ENCODE peak calls at places on chromosomes 11 and 22, in four cellular contexts. One of them, this sample, is unnamed.

GRCh38 chr11:44621140-44621681 is 55.7 kb downstream of the CD82 start:
- DNase-seq in neuronal stem cell: peak; percentile 81
- DNase-seq in CD4-positive, CD25-positive, alpha-beta regulatory T cell: peak; percentile 44
- DNase-seq in heart left ventricle: peak; percentile 77
- DNase-seq in this sample: peak; percentile 86

GRCh38 chr22:35531202-35531601 is 9.4 kb upstream of the RASD2 start:
- DNase-seq in neuronal stem cell: no peak
- DNase-seq in CD4-positive, CD25-positive, alpha-beta regulatory T cell: no peak
- DNase-seq in heart left ventricle: peak; percentile 37
- DNase-seq in this sample: no peak

GRCh38 chr11:132590986-132591385 is 941.3 kb downstream of the OPCML start:
- DNase-seq in heart left ventricle: no peak
- DNase-seq in CD4-positive, CD25-positive, alpha-beta regulatory T cell: no peak
- DNase-seq in neuronal stem cell: no peak
- DNase-seq in this sample: no peak

GRCh38 chr11:131503017-131503416 is 132.6 kb downstream of the NTM start:
- DNase-seq in neuronal stem cell: no peak
- DNase-seq in CD4-positive, CD25-positive, alpha-beta regulatory T cell: no peak
- DNase-seq in heart left ventricle: no peak
- DNase-seq in this sample: no peak

GRCh38 chr22:31495343-31495742 is 993 bp upstream of the SFI1 start:
- DNase-seq in CD4-positive, CD25-positive, alpha-beta regulatory T cell: no peak
- DNase-seq in heart left ventricle: no peak
- DNase-seq in neuronal stem cell: no peak
- DNase-seq in this sample: no peak

GRCh38 chr11:129636926-129637325 is 178.7 kb upstream of the TMEM45B start:
- DNase-seq in neuronal stem cell: no peak
- DNase-seq in CD4-positive, CD25-positive, alpha-beta regulatory T cell: no peak
- DNase-seq in heart left ventricle: no peak
- DNase-seq in this sample: no peak

GRCh38 chr22:41508770-41509170 is 35.5 kb downstream of the POLR3H start:
- DNase-seq in heart left ventricle: peak; percentile 74
- DNase-seq in neuronal stem cell: no peak
- DNase-seq in CD4-positive, CD25-positive, alpha-beta regulatory T cell: no peak
- DNase-seq in this sample: no peak

GRCh38 chr11:44208976-44209603 is 100.8 kb downstream of the ALX4 start:
- DNase-seq in CD4-positive, CD25-positive, alpha-beta regulatory T cell: no peak
- DNase-seq in neuronal stem cell: no peak
- DNase-seq in heart left ventricle: no peak
- DNase-seq in this sample: no peak

GRCh38 chr11:10881892-10882291 is 24.0 kb upstream of the ZBED5 start:
- DNase-seq in neuronal stem cell: no peak
- DNase-seq in heart left ventricle: no peak
- DNase-seq in CD4-positive, CD25-positive, alpha-beta regulatory T cell: no peak
- DNase-seq in this sample: no peak

GRCh38 chr22:42676059-42676607 is 26.9 kb upstream of the CYB5R3 start:
- DNase-seq in CD4-positive, CD25-positive, alpha-beta regulatory T cell: no peak
- DNase-seq in heart left ventricle: peak; percentile 46
- DNase-seq in neuronal stem cell: no peak
- DNase-seq in this sample: no peak

GRCh38 chr22:30837531-30837930 is 131.0 kb downstream of the MORC2 start:
- DNase-seq in neuronal stem cell: no peak
- DNase-seq in CD4-positive, CD25-positive, alpha-beta regulatory T cell: no peak
- DNase-seq in heart left ventricle: no peak
- DNase-seq in this sample: no peak

GRCh38 chr11:17638311-17638710 is 81.1 kb upstream of the MYOD1 start:
- DNase-seq in CD4-positive, CD25-positive, alpha-beta regulatory T cell: no peak
- DNase-seq in heart left ventricle: no peak
- DNase-seq in neuronal stem cell: no peak
- DNase-seq in this sample: no peak

GRCh38 chr22:19121631-19122142 is 525 bp downstream of the DGCR2 start:
- DNase-seq in heart left ventricle: peak; percentile 77
- DNase-seq in CD4-positive, CD25-positive, alpha-beta regulatory T cell: peak; percentile 50
- DNase-seq in neuronal stem cell: peak; percentile 24
- DNase-seq in this sample: peak; percentile 68

GRCh38 chr11:117851091-117851490 is 25.4 kb downstream of the FXYD6 start:
- DNase-seq in neuronal stem cell: no peak
- DNase-seq in CD4-positive, CD25-positive, alpha-beta regulatory T cell: no peak
- DNase-seq in heart left ventricle: no peak
- DNase-seq in this sample: no peak

GRCh38 chr11:24855951-24856350 is 359.1 kb downstream of the LUZP2 start:
- DNase-seq in neuronal stem cell: no peak
- DNase-seq in heart left ventricle: no peak
- DNase-seq in CD4-positive, CD25-positive, alpha-beta regulatory T cell: no peak
- DNase-seq in this sample: no peak

GRCh38 chr22:28186641-28187040 is 267.6 kb upstream of the PITPNB start:
- DNase-seq in heart left ventricle: no peak
- DNase-seq in CD4-positive, CD25-positive, alpha-beta regulatory T cell: no peak
- DNase-seq in neuronal stem cell: no peak
- DNase-seq in this sample: no peak

GRCh38 chr22:38755155-38755910 is 465 bp downstream of the SUN2 start:
- DNase-seq in neuronal stem cell: peak; percentile 69
- DNase-seq in heart left ventricle: peak; percentile 95
- DNase-seq in CD4-positive, CD25-positive, alpha-beta regulatory T cell: peak; percentile 64
- DNase-seq in this sample: peak; percentile 66

GRCh38 chr11:2420502-2421225 is 20.1 kb downstream of the TSSC4 start:
- DNase-seq in CD4-positive, CD25-positive, alpha-beta regulatory T cell: peak; percentile 73
- DNase-seq in heart left ventricle: peak; percentile 77
- DNase-seq in neuronal stem cell: peak; percentile 77
- DNase-seq in this sample: peak; percentile 81

GRCh38 chr11:12587333-12587997 is 86.8 kb upstream of the TEAD1 start:
- DNase-seq in CD4-positive, CD25-positive, alpha-beta regulatory T cell: peak; percentile 4
- DNase-seq in heart left ventricle: no peak
- DNase-seq in neuronal stem cell: no peak
- DNase-seq in this sample: no peak

GRCh38 chr11:24793479-24793878 is 296.6 kb downstream of the LUZP2 start:
- DNase-seq in heart left ventricle: no peak
- DNase-seq in neuronal stem cell: no peak
- DNase-seq in CD4-positive, CD25-positive, alpha-beta regulatory T cell: no peak
- DNase-seq in this sample: no peak

GRCh38 chr11:68469642-68470041 is 9.1 kb downstream of the PPP6R3 start:
- DNase-seq in CD4-positive, CD25-positive, alpha-beta regulatory T cell: no peak
- DNase-seq in neuronal stem cell: no peak
- DNase-seq in heart left ventricle: no peak
- DNase-seq in this sample: no peak
- H3K4me1 ChIP-seq in CD4-positive, CD25-positive, alpha-beta regulatory T cell: peaks cover 97% of the 10 kb centered on the region
- H3K4me1 ChIP-seq in neuronal stem cell: peaks cover 4% of the 10 kb centered on the region
- H3K4me1 ChIP-seq in heart left ventricle: peaks cover 98% of the 10 kb centered on the region
- H3K4me1 ChIP-seq in this sample: peaks cover 25% of the 10 kb centered on the region

DNA sequence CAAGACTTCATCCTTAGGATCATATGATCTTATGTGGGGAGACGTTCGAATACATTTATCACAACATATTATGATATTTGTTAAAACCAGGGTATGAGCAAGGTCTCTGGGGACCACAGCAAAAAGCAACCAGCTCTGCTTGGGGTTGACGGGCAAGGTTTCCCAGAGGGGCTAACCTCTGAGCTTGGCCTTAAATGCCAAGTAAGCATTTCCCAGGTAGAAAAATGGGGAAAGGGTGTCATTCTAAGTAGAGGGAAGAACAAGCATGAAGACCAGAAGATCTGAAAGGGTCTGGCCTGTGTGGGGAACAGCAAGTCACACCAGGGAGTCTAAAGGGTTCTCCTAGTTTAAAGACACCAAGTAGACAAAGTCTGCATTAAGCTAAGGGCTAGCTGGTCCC is 24.1 kb downstream of the CLMP start:
- DNase-seq in heart left ventricle: no peak
- DNase-seq in neuronal stem cell: no peak
- DNase-seq in CD4-positive, CD25-positive, alpha-beta regulatory T cell: no peak
- DNase-seq in this sample: no peak
- H3K36me3 ChIP-seq in heart left ventricle: no peaks in the 10 kb centered on the region
- H3K36me3 ChIP-seq in neuronal stem cell: no peaks in the 10 kb centered on the region
- H3K36me3 ChIP-seq in CD4-positive, CD25-positive, alpha-beta regulatory T cell: no peaks in the 10 kb centered on the region
- H3K36me3 ChIP-seq in this sample: no peaks in the 10 kb centered on the region

GRCh38 chr11:6320411-6321207 is at the start of gene CAVIN3:
- DNase-seq in heart left ventricle: peak; percentile 94
- DNase-seq in CD4-positive, CD25-positive, alpha-beta regulatory T cell: peak; percentile 83
- DNase-seq in neuronal stem cell: peak; percentile 59
- DNase-seq in this sample: peak; percentile 59
- H3K4me3 ChIP-seq in heart left ventricle: peak within 1 kb of the TSS; percentile 38
- H3K4me3 ChIP-seq in CD4-positive, CD25-positive, alpha-beta regulatory T cell: peak within 1 kb of the TSS; percentile 11
- H3K4me3 ChIP-seq in neuronal stem cell: peak within 1 kb of the TSS; percentile 78
- H3K4me3 ChIP-seq in this sample: peak within 1 kb of the TSS; percentile 21

GRCh38 chr11:119694334-119694733 is 34.7 kb downstream of the NECTIN1 start:
- DNase-seq in neuronal stem cell: no peak
- DNase-seq in CD4-positive, CD25-positive, alpha-beta regulatory T cell: no peak
- DNase-seq in heart left ventricle: no peak
- DNase-seq in this sample: no peak
- H3K4me1 ChIP-seq in neuronal stem cell: peaks cover 7% of the 10 kb centered on the region
- H3K4me1 ChIP-seq in CD4-positive, CD25-positive, alpha-beta regulatory T cell: peaks cover 12% of the 10 kb centered on the region
- H3K4me1 ChIP-seq in heart left ventricle: peaks cover 28% of the 10 kb centered on the region
- H3K4me1 ChIP-seq in this sample: peaks cover 1% of the 10 kb centered on the region

GRCh38 chr11:77395460-77396175 is 78.3 kb downstream of the PAK1 start:
- DNase-seq in CD4-positive, CD25-positive, alpha-beta regulatory T cell: no peak
- DNase-seq in neuronal stem cell: no peak
- DNase-seq in heart left ventricle: no peak
- DNase-seq in this sample: no peak

GRCh38 chr11:77400306-77400705 is 73.6 kb downstream of the PAK1 start:
- DNase-seq in neuronal stem cell: no peak
- DNase-seq in heart left ventricle: no peak
- DNase-seq in CD4-positive, CD25-positive, alpha-beta regulatory T cell: no peak
- DNase-seq in this sample: no peak

GRCh38 chr11:77396305-77396704 is 77.6 kb downstream of the PAK1 start:
- DNase-seq in CD4-positive, CD25-positive, alpha-beta regulatory T cell: no peak
- DNase-seq in heart left ventricle: no peak
- DNase-seq in neuronal stem cell: no peak
- DNase-seq in this sample: no peak

GRCh38 chr11:77397631-77398030 is 76.3 kb downstream of the PAK1 start:
- DNase-seq in CD4-positive, CD25-positive, alpha-beta regulatory T cell: no peak
- DNase-seq in heart left ventricle: no peak
- DNase-seq in neuronal stem cell: no peak
- DNase-seq in this sample: no peak

GRCh38 chr11:77396911-77397310 is 77.0 kb downstream of the PAK1 start:
- DNase-seq in heart left ventricle: no peak
- DNase-seq in neuronal stem cell: no peak
- DNase-seq in CD4-positive, CD25-positive, alpha-beta regulatory T cell: no peak
- DNase-seq in this sample: peak; percentile 46
- H3K36me3 ChIP-seq in heart left ventricle: no peaks in the 10 kb centered on the region
- H3K36me3 ChIP-seq in neuronal stem cell: no peaks in the 10 kb centered on the region
- H3K36me3 ChIP-seq in CD4-positive, CD25-positive, alpha-beta regulatory T cell: no peaks in the 10 kb centered on the region
- H3K36me3 ChIP-seq in this sample: no peaks in the 10 kb centered on the region

GRCh38 chr22:17120281-17120680 is 879 bp downstream of the TMEM121B start:
- DNase-seq in heart left ventricle: peak; percentile 77
- DNase-seq in neuronal stem cell: peak; percentile 77
- DNase-seq in CD4-positive, CD25-positive, alpha-beta regulatory T cell: no peak
- DNase-seq in this sample: peak; percentile 93
- H3K4me3 ChIP-seq in heart left ventricle: no peak overlapping the region
- H3K4me3 ChIP-seq in neuronal stem cell: peak overlapping the region; percentile 80
- H3K4me3 ChIP-seq in CD4-positive, CD25-positive, alpha-beta regulatory T cell: no peak overlapping the region
- H3K4me3 ChIP-seq in this sample: peak overlapping the region; percentile 84

GRCh38 chr11:66142370-66143263 is 72.5 kb downstream of the PACS1 start:
- DNase-seq in heart left ventricle: no peak
- DNase-seq in neuronal stem cell: no peak
- DNase-seq in CD4-positive, CD25-positive, alpha-beta regulatory T cell: no peak
- DNase-seq in this sample: peak; percentile 3

GRCh38 chr11:66146940-66147339 is 76.9 kb downstream of the PACS1 start:
- DNase-seq in heart left ventricle: no peak
- DNase-seq in neuronal stem cell: no peak
- DNase-seq in CD4-positive, CD25-positive, alpha-beta regulatory T cell: no peak
- DNase-seq in this sample: no peak

GRCh38 chr11:66144000-66144678 is 74.1 kb downstream of the PACS1 start:
- DNase-seq in heart left ventricle: no peak
- DNase-seq in neuronal stem cell: no peak
- DNase-seq in CD4-positive, CD25-positive, alpha-beta regulatory T cell: no peak
- DNase-seq in this sample: no peak

GRCh38 chr11:66139817-66140216 is 69.7 kb downstream of the PACS1 start:
- DNase-seq in CD4-positive, CD25-positive, alpha-beta regulatory T cell: no peak
- DNase-seq in heart left ventricle: no peak
- DNase-seq in neuronal stem cell: no peak
- DNase-seq in this sample: no peak

GRCh38 chr11:66143264-66143566 is 73.1 kb downstream of the PACS1 start:
- DNase-seq in heart left ventricle: no peak
- DNase-seq in CD4-positive, CD25-positive, alpha-beta regulatory T cell: no peak
- DNase-seq in neuronal stem cell: no peak
- DNase-seq in this sample: no peak
- H3K4me1 ChIP-seq in heart left ventricle: peaks cover 15% of the 10 kb centered on the region
- H3K4me1 ChIP-seq in CD4-positive, CD25-positive, alpha-beta regulatory T cell: peaks cover 20% of the 10 kb centered on the region
- H3K4me1 ChIP-seq in neuronal stem cell: no peaks in the 10 kb centered on the region
- H3K4me1 ChIP-seq in this sample: peaks cover 8% of the 10 kb centered on the region

GRCh38 chr11:110249066-110249465 is 47.3 kb downstream of the RDX start:
- DNase-seq in neuronal stem cell: no peak
- DNase-seq in CD4-positive, CD25-positive, alpha-beta regulatory T cell: peak; percentile 37
- DNase-seq in heart left ventricle: no peak
- DNase-seq in this sample: peak; percentile 22

GRCh38 chr11:110253525-110253924 is 42.9 kb downstream of the RDX start:
- DNase-seq in CD4-positive, CD25-positive, alpha-beta regulatory T cell: no peak
- DNase-seq in neuronal stem cell: no peak
- DNase-seq in heart left ventricle: no peak
- DNase-seq in this sample: no peak

GRCh38 chr11:110250168-110250567 is 46.2 kb downstream of the RDX start:
- DNase-seq in neuronal stem cell: no peak
- DNase-seq in CD4-positive, CD25-positive, alpha-beta regulatory T cell: no peak
- DNase-seq in heart left ventricle: no peak
- DNase-seq in this sample: no peak

GRCh38 chr11:110251837-110252236 is 44.6 kb downstream of the RDX start:
- DNase-seq in neuronal stem cell: no peak
- DNase-seq in heart left ventricle: no peak
- DNase-seq in CD4-positive, CD25-positive, alpha-beta regulatory T cell: no peak
- DNase-seq in this sample: peak; percentile 54
- H3K36me3 ChIP-seq in neuronal stem cell: peaks cover 2% of the 10 kb centered on the region
- H3K36me3 ChIP-seq in heart left ventricle: peaks cover 81% of the 10 kb centered on the region
- H3K36me3 ChIP-seq in CD4-positive, CD25-positive, alpha-beta regulatory T cell: peaks cover 38% of the 10 kb centered on the region
- H3K36me3 ChIP-seq in this sample: peaks cover 62% of the 10 kb centered on the region